ENCODE peak calls at places on chromosomes 7 and 10, in four cellular contexts. A is iPS DF 6.9, Q is substantia nigra, L is psoas muscle. P is an unnamed sample.

GRCh38 chr10:126131338-126131737 is 235.0 kb downstream of the FANK1 start:
- DNase-seq in L (no peak), A (no peak), Q (no peak), P (no peak)

GRCh38 chr7:143331179-143331825 is 15.4 kb downstream of the CLCN1 start:
- DNase-seq in L (peak), Q (no peak), A (no peak), P (no peak)

GRCh38 chr10:33381391-33381790 is 46.9 kb upstream of the NRP1 start:
- DNase-seq in A (no peak), L (no peak), Q (no peak), P (no peak)

GRCh38 chr10:43395571-43396060 is 13.4 kb downstream of the HNRNPF start:
- DNase-seq in Q (no peak), A (no peak), L (peak), P (peak)

GRCh38 chr10:29127037-29127436 is 161.8 kb upstream of the LYZL1 start:
- DNase-seq in Q (no peak), L (no peak), A (no peak), P (no peak)

GRCh38 chr10:47384148-47384921 is at the start of gene ZNF488:
- DNase-seq in L (peak), Q (peak), A (peak), P (peak)

GRCh38 chr10:113746188-113746950 is 5.1 kb upstream of the PLEKHS1 start:
- DNase-seq in A (no peak), Q (no peak), L (no peak), P (peak)

GRCh38 chr10:110260746-110261477 is 43.8 kb downstream of the SMNDC1 start:
- DNase-seq in Q (no peak), A (no peak), L (no peak), P (peak)

GRCh38 chr7:82194011-82194410 is 249.6 kb downstream of the CACNA2D1 start:
- DNase-seq in L (no peak), A (no peak), Q (no peak), P (no peak)

GRCh38 chr7:87225696-87226095 is 6.2 kb upstream of the TMEM243 start:
- DNase-seq in A (no peak), L (no peak), Q (no peak), P (no peak)

GRCh38 chr10:64952042-64952441 is 1430.8 kb downstream of the REEP3 start:
- DNase-seq in L (no peak), Q (no peak), A (no peak), P (no peak)

GRCh38 chr7:196283-196682 is 3.9 kb downstream of the FAM20C start:
- DNase-seq in L (no peak), Q (no peak), A (no peak), P (no peak)

GRCh38 chr7:158649279-158649678 is 55.3 kb downstream of the NCAPG2 start:
- DNase-seq in Q (no peak), A (no peak), L (no peak), P (no peak)

GRCh38 chr7:151742713-151743480 is 134.0 kb downstream of the PRKAG2 start:
- DNase-seq in L (no peak), Q (no peak), A (no peak), P (no peak)

GRCh38 chr7:17548014-17548653 is 249.7 kb downstream of the AHR start:
- DNase-seq in L (no peak), A (peak), Q (no peak), P (no peak)

GRCh38 chr10:124332426-124332825 is 86.3 kb downstream of the OAT start:
- DNase-seq in A (no peak), Q (no peak), L (no peak), P (no peak)

GRCh38 chr7:91233201-91233600 is 31.0 kb upstream of the FZD1 start:
- DNase-seq in L (no peak), Q (no peak), A (no peak), P (no peak)

GRCh38 chr10:118369806-118370205 is 27.7 kb upstream of the FAM204A start:
- DNase-seq in Q (no peak), L (no peak), A (no peak), P (no peak)

GRCh38 chr7:18302077-18302476 is 193.5 kb upstream of the HDAC9 start:
- DNase-seq in L (no peak), Q (no peak), A (no peak), P (no peak)

GRCh38 chr7:26334171-26334570 is 42.5 kb downstream of the SNX10 start:
- DNase-seq in Q (no peak), L (no peak), A (no peak), P (no peak)

GRCh38 chr10:94423627-94424026 is 21.3 kb downstream of the TBC1D12 start:
- DNase-seq in A (no peak), L (no peak), Q (no peak), P (no peak)

GRCh38 chr7:6375346-6376101 is 72.2 kb downstream of the DAGLB start:
- DNase-seq in Q (no peak), L (no peak), A (no peak), P (peak)